ENCODE peak calls at places on chromosomes 16 and 17, in nine cellular contexts. One of them, this sample, is unnamed.

GRCh38 chr16:74052006-74052405 is 244.6 kb upstream of the PSMD7 start:
- DNase-seq in fibroblast of lung: no peak
- DNase-seq in PC-9: no peak
- DNase-seq in HepG2: no peak
- DNase-seq in GM23248: no peak
- DNase-seq in A673: no peak
- DNase-seq in HCT116: no peak
- DNase-seq in GM23338: no peak
- DNase-seq in PC-3: no peak
- DNase-seq in this sample: no peak

GRCh38 chr17:61806941-61807340 is 56.4 kb downstream of the BRIP1 start:
- DNase-seq in fibroblast of lung: no peak
- DNase-seq in PC-9: no peak
- DNase-seq in HepG2: no peak
- DNase-seq in GM23248: peak
- DNase-seq in A673: no peak
- DNase-seq in HCT116: no peak
- DNase-seq in GM23338: no peak
- DNase-seq in PC-3: no peak
- DNase-seq in this sample: no peak

GRCh38 chr17:40417258-40417608 is 463 bp downstream of the TOP2A start:
- DNase-seq in fibroblast of lung: no peak
- DNase-seq in PC-9: no peak
- DNase-seq in HepG2: peak
- DNase-seq in GM23248: no peak
- DNase-seq in A673: peak
- DNase-seq in HCT116: no peak
- DNase-seq in GM23338: peak
- DNase-seq in PC-3: no peak
- DNase-seq in this sample: peak

GRCh38 chr17:32341141-32341856 is 674 bp downstream of the C17orf75 start:
- DNase-seq in fibroblast of lung: peak
- DNase-seq in PC-9: no peak
- DNase-seq in HepG2: peak
- DNase-seq in GM23248: peak
- DNase-seq in A673: no peak
- DNase-seq in HCT116: no peak
- DNase-seq in GM23338: no peak
- DNase-seq in PC-3: peak
- DNase-seq in this sample: peak

GRCh38 chr17:12620200-12620720 is 45.4 kb upstream of the MYOCD start:
- DNase-seq in fibroblast of lung: peak
- DNase-seq in PC-9: no peak
- DNase-seq in HepG2: no peak
- DNase-seq in GM23248: no peak
- DNase-seq in A673: peak
- DNase-seq in HCT116: no peak
- DNase-seq in GM23338: no peak
- DNase-seq in PC-3: no peak
- DNase-seq in this sample: no peak

GRCh38 chr17:68061512-68062313 is 26.2 kb downstream of the KPNA2 start:
- DNase-seq in fibroblast of lung: no peak
- DNase-seq in PC-9: no peak
- DNase-seq in HepG2: peak
- DNase-seq in GM23248: peak
- DNase-seq in A673: no peak
- DNase-seq in HCT116: no peak
- DNase-seq in GM23338: no peak
- DNase-seq in PC-3: no peak
- DNase-seq in this sample: no peak

GRCh38 chr17:56899403-56899802 is 14.4 kb downstream of the TRIM25 start:
- DNase-seq in fibroblast of lung: no peak
- DNase-seq in PC-9: no peak
- DNase-seq in HepG2: no peak
- DNase-seq in GM23248: no peak
- DNase-seq in A673: no peak
- DNase-seq in HCT116: no peak
- DNase-seq in GM23338: no peak
- DNase-seq in PC-3: no peak
- DNase-seq in this sample: no peak

GRCh38 chr16:12087901-12088364 is 111.4 kb downstream of the SNX29 start:
- DNase-seq in fibroblast of lung: no peak
- DNase-seq in PC-9: no peak
- DNase-seq in HepG2: no peak
- DNase-seq in GM23248: no peak
- DNase-seq in A673: no peak
- DNase-seq in HCT116: no peak
- DNase-seq in GM23338: no peak
- DNase-seq in PC-3: no peak
- DNase-seq in this sample: no peak

GRCh38 chr17:4710693-4711634 is 532 bp downstream of the ARRB2 start:
- DNase-seq in fibroblast of lung: no peak
- DNase-seq in PC-9: no peak
- DNase-seq in HepG2: no peak
- DNase-seq in GM23248: peak
- DNase-seq in A673: no peak
- DNase-seq in HCT116: no peak
- DNase-seq in GM23338: no peak
- DNase-seq in PC-3: no peak
- DNase-seq in this sample: no peak

GRCh38 chr17:38898812-38899348 is 26.5 kb upstream of the LASP1NB start:
- DNase-seq in fibroblast of lung: no peak
- DNase-seq in PC-9: no peak
- DNase-seq in HepG2: no peak
- DNase-seq in GM23248: no peak
- DNase-seq in A673: no peak
- DNase-seq in HCT116: no peak
- DNase-seq in GM23338: no peak
- DNase-seq in PC-3: peak
- DNase-seq in this sample: no peak

GRCh38 chr17:622356-622755 is 92.3 kb downstream of the VPS53 start:
- DNase-seq in fibroblast of lung: peak
- DNase-seq in PC-9: no peak
- DNase-seq in HepG2: no peak
- DNase-seq in GM23248: peak
- DNase-seq in A673: peak
- DNase-seq in HCT116: no peak
- DNase-seq in GM23338: no peak
- DNase-seq in PC-3: peak
- DNase-seq in this sample: peak

GRCh38 chr17:78879679-78880186 is 23.3 kb downstream of the CEP295NL start:
- DNase-seq in fibroblast of lung: peak
- DNase-seq in PC-9: no peak
- DNase-seq in HepG2: no peak
- DNase-seq in GM23248: peak
- DNase-seq in A673: peak
- DNase-seq in HCT116: no peak
- DNase-seq in GM23338: no peak
- DNase-seq in PC-3: no peak
- DNase-seq in this sample: peak

GRCh38 chr17:64492481-64493109 is 4.3 kb downstream of the POLG2 start:
- DNase-seq in fibroblast of lung: peak
- DNase-seq in PC-9: no peak
- DNase-seq in HepG2: no peak
- DNase-seq in GM23248: peak
- DNase-seq in A673: peak
- DNase-seq in HCT116: no peak
- DNase-seq in GM23338: peak
- DNase-seq in PC-3: peak
- DNase-seq in this sample: no peak

GRCh38 chr17:78179372-78179771 is 7.5 kb downstream of the TK1 start:
- DNase-seq in fibroblast of lung: peak
- DNase-seq in PC-9: peak
- DNase-seq in HepG2: no peak
- DNase-seq in GM23248: peak
- DNase-seq in A673: no peak
- DNase-seq in HCT116: no peak
- DNase-seq in GM23338: no peak
- DNase-seq in PC-3: peak
- DNase-seq in this sample: no peak

DNA sequence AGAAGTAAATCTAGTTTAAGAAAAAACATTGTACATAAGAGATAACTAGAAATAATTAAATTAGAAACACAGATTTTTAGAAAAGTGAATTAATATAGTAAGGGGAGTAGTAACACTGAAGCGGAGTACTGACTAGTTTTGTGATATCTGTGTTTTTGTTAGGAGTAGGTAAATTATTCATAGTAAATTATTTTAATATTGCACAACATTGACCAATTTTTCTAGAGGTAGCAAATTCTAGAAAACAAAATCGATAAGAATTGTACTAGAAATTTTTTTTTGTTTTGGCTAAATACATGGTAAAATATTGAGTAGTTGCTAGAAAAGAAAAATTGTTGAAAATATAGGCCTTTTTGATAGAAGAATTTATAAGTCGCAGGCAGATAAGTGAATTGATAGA is 156.5 kb downstream of the CHD9 start:
- DNase-seq in fibroblast of lung: no peak
- DNase-seq in PC-9: no peak
- DNase-seq in HepG2: no peak
- DNase-seq in GM23248: no peak
- DNase-seq in A673: no peak
- DNase-seq in HCT116: no peak
- DNase-seq in GM23338: no peak
- DNase-seq in PC-3: no peak
- DNase-seq in this sample: no peak
- H3K4me3 ChIP-seq in fibroblast of lung: no peak
- H3K4me3 ChIP-seq in PC-9: no peak
- H3K4me3 ChIP-seq in HepG2: no peak
- H3K4me3 ChIP-seq in GM23248: peak
- H3K4me3 ChIP-seq in A673: peak
- H3K4me3 ChIP-seq in HCT116: no peak
- H3K4me3 ChIP-seq in GM23338: no peak
- H3K4me3 ChIP-seq in PC-3: peak
- H3K4me3 ChIP-seq in this sample: peak

GRCh38 chr17:81210466-81210865 is 12.3 kb downstream of the CEP131 start:
- DNase-seq in fibroblast of lung: no peak
- DNase-seq in PC-9: no peak
- DNase-seq in HepG2: no peak
- DNase-seq in GM23248: no peak
- DNase-seq in A673: no peak
- DNase-seq in HCT116: no peak
- DNase-seq in GM23338: no peak
- DNase-seq in PC-3: no peak
- DNase-seq in this sample: no peak
- H3K27ac ChIP-seq in fibroblast of lung: no peak
- H3K27ac ChIP-seq in PC-9: no peak
- H3K27ac ChIP-seq in HepG2: no peak
- H3K27ac ChIP-seq in GM23248: no peak
- H3K27ac ChIP-seq in A673: no peak
- H3K27ac ChIP-seq in HCT116: no peak
- H3K27ac ChIP-seq in GM23338: no peak
- H3K27ac ChIP-seq in PC-3: no peak
- H3K27ac ChIP-seq in this sample: no peak

GRCh38 chr16:85750827-85751641 is at the start of gene C16orf74:
- DNase-seq in fibroblast of lung: peak
- DNase-seq in PC-9: no peak
- DNase-seq in HepG2: no peak
- DNase-seq in GM23248: peak
- DNase-seq in A673: peak
- DNase-seq in HCT116: no peak
- DNase-seq in GM23338: peak
- DNase-seq in PC-3: peak
- DNase-seq in this sample: peak

GRCh38 chr16:85753559-85753958 is 2.7 kb upstream of the C16orf74 start:
- DNase-seq in fibroblast of lung: no peak
- DNase-seq in PC-9: peak
- DNase-seq in HepG2: no peak
- DNase-seq in GM23248: no peak
- DNase-seq in A673: no peak
- DNase-seq in HCT116: no peak
- DNase-seq in GM23338: no peak
- DNase-seq in PC-3: peak
- DNase-seq in this sample: no peak

GRCh38 chr16:85750021-85750826 is 672 bp downstream of the C16orf74 start:
- DNase-seq in fibroblast of lung: peak
- DNase-seq in PC-9: no peak
- DNase-seq in HepG2: no peak
- DNase-seq in GM23248: peak
- DNase-seq in A673: peak
- DNase-seq in HCT116: no peak
- DNase-seq in GM23338: peak
- DNase-seq in PC-3: peak
- DNase-seq in this sample: peak

GRCh38 chr16:85752511-85753420 is 1.9 kb upstream of the C16orf74 start:
- DNase-seq in fibroblast of lung: peak
- DNase-seq in PC-9: no peak
- DNase-seq in HepG2: peak
- DNase-seq in GM23248: no peak
- DNase-seq in A673: peak
- DNase-seq in HCT116: no peak
- DNase-seq in GM23338: peak
- DNase-seq in PC-3: peak
- DNase-seq in this sample: peak

DNA sequence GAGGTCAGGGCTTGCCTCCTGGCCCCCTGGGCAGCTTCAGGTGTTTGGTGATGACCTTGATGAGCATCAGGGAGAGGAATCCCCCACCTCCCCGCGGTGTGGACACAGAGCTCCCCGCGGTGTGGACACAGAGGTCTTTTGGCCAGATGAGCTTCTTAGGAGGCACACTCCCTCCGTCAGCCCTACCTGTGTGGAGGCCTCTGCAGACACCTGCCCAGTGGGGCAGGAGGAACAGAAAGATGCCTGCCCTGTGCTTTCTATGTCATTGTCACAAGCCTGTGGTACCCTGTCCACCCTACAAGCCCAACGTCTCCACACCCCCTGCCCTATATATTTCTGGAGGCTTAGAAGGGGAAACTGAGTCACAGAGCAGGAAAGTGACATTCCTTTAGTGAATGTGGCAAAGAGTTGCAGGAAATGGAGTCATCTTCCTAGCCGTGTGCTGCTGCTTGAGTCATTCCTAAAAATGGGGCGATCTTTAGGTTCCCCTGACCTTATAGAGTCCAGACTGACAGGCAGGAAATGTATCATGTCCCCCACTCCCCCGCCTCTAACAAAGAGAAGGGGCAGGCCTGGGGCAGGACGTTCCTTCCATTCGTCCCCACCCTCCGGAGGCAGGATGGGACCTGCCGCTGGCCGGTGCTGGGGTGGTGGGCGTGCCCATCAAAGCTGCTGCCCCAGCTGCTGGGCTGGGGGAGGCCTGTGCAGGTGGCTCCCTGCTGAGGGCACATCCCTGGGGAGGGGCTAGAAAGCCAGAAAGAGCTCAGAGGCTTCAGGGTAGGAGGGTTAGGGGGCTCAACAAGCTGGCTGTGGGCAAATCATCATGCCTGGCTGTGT is 987 bp upstream of the C16orf74 start:
- DNase-seq in fibroblast of lung: peak
- DNase-seq in PC-9: no peak
- DNase-seq in HepG2: no peak
- DNase-seq in GM23248: peak
- DNase-seq in A673: no peak
- DNase-seq in HCT116: no peak
- DNase-seq in GM23338: no peak
- DNase-seq in PC-3: peak
- DNase-seq in this sample: no peak
- TF ChIP-seq EZH2 in fibroblast of lung: no peak
- TF ChIP-seq EZH2 in PC-9: no peak
- TF ChIP-seq EZH2 in HepG2: no peak
- TF ChIP-seq EZH2 in GM23248: no peak
- TF ChIP-seq EZH2 in A673: no peak
- TF ChIP-seq EZH2 in HCT116: no peak
- TF ChIP-seq EZH2 in GM23338: no peak
- TF ChIP-seq EZH2 in PC-3: no peak
- TF ChIP-seq EZH2 in this sample: no peak

GRCh38 chr17:16442141-16442540 is 26.8 kb downstream of the TRPV2 start:
- DNase-seq in fibroblast of lung: peak
- DNase-seq in PC-9: no peak
- DNase-seq in HepG2: no peak
- DNase-seq in GM23248: no peak
- DNase-seq in A673: no peak
- DNase-seq in HCT116: no peak
- DNase-seq in GM23338: peak
- DNase-seq in PC-3: peak
- DNase-seq in this sample: no peak
- H3K4me3 ChIP-seq in fibroblast of lung: peak
- H3K4me3 ChIP-seq in PC-9: peak
- H3K4me3 ChIP-seq in HepG2: peak
- H3K4me3 ChIP-seq in GM23248: peak
- H3K4me3 ChIP-seq in A673: peak
- H3K4me3 ChIP-seq in HCT116: no peak
- H3K4me3 ChIP-seq in GM23338: peak
- H3K4me3 ChIP-seq in PC-3: peak
- H3K4me3 ChIP-seq in this sample: no peak